ENCODE peak calls at places on chromosomes 5 and 9, in nine cellular contexts. One of them, this sample, is unnamed.

GRCh38 chr5:172891716-172892421 is 57.8 kb downstream of the ERGIC1 start:
- DNase-seq in astrocyte of the spinal cord: no peak
- DNase-seq in lower leg skin: no peak
- DNase-seq in psoas muscle: peak
- DNase-seq in glutamatergic neuron: no peak
- DNase-seq in GM23338: no peak
- DNase-seq in brain microvascular endothelial cell: no peak
- DNase-seq in H9: no peak
- DNase-seq in AG10803: peak
- DNase-seq in this sample: no peak

GRCh38 chr9:110029422-110029814 is 178.5 kb downstream of the C9orf152 start:
- DNase-seq in astrocyte of the spinal cord: peak
- DNase-seq in lower leg skin: peak
- DNase-seq in AG10803: peak
- DNase-seq in GM23338: no peak
- DNase-seq in glutamatergic neuron: no peak
- DNase-seq in psoas muscle: no peak
- DNase-seq in brain microvascular endothelial cell: peak
- DNase-seq in H9: no peak
- DNase-seq in this sample: peak

GRCh38 chr5:94849821-94850736 is 231.6 kb downstream of the SLF1 start:
- DNase-seq in AG10803: peak
- DNase-seq in psoas muscle: no peak
- DNase-seq in glutamatergic neuron: no peak
- DNase-seq in H9: peak
- DNase-seq in astrocyte of the spinal cord: peak
- DNase-seq in GM23338: peak
- DNase-seq in lower leg skin: no peak
- DNase-seq in brain microvascular endothelial cell: peak
- DNase-seq in this sample: peak

GRCh38 chr5:34507948-34508347 is 148.2 kb upstream of the RAI14 start:
- DNase-seq in glutamatergic neuron: no peak
- DNase-seq in H9: no peak
- DNase-seq in GM23338: no peak
- DNase-seq in psoas muscle: no peak
- DNase-seq in brain microvascular endothelial cell: no peak
- DNase-seq in AG10803: no peak
- DNase-seq in lower leg skin: no peak
- DNase-seq in astrocyte of the spinal cord: no peak
- DNase-seq in this sample: no peak

GRCh38 chr5:34914671-34915138 is 599 bp downstream of the RAD1 start:
- DNase-seq in AG10803: peak
- DNase-seq in GM23338: peak
- DNase-seq in H9: peak
- DNase-seq in psoas muscle: peak
- DNase-seq in brain microvascular endothelial cell: peak
- DNase-seq in astrocyte of the spinal cord: no peak
- DNase-seq in lower leg skin: peak
- DNase-seq in glutamatergic neuron: peak
- DNase-seq in this sample: no peak

GRCh38 chr5:179267071-179267670 is 78.1 kb downstream of the ADAMTS2 start:
- DNase-seq in GM23338: no peak
- DNase-seq in lower leg skin: no peak
- DNase-seq in H9: peak
- DNase-seq in psoas muscle: no peak
- DNase-seq in AG10803: peak
- DNase-seq in glutamatergic neuron: peak
- DNase-seq in brain microvascular endothelial cell: no peak
- DNase-seq in astrocyte of the spinal cord: no peak
- DNase-seq in this sample: no peak

GRCh38 chr9:98881836-98882568 is 61.7 kb upstream of the COL15A1 start:
- DNase-seq in GM23338: no peak
- DNase-seq in brain microvascular endothelial cell: no peak
- DNase-seq in astrocyte of the spinal cord: no peak
- DNase-seq in glutamatergic neuron: no peak
- DNase-seq in H9: no peak
- DNase-seq in lower leg skin: no peak
- DNase-seq in psoas muscle: no peak
- DNase-seq in AG10803: peak
- DNase-seq in this sample: no peak

GRCh38 chr5:16550316-16550952 is 66.4 kb downstream of the RETREG1 start:
- DNase-seq in AG10803: peak
- DNase-seq in astrocyte of the spinal cord: peak
- DNase-seq in glutamatergic neuron: peak
- DNase-seq in H9: peak
- DNase-seq in brain microvascular endothelial cell: no peak
- DNase-seq in psoas muscle: no peak
- DNase-seq in lower leg skin: no peak
- DNase-seq in GM23338: peak
- DNase-seq in this sample: peak

GRCh38 chr5:65808261-65808741 is 86.3 kb downstream of the NLN start:
- DNase-seq in brain microvascular endothelial cell: no peak
- DNase-seq in AG10803: peak
- DNase-seq in GM23338: no peak
- DNase-seq in glutamatergic neuron: peak
- DNase-seq in astrocyte of the spinal cord: peak
- DNase-seq in psoas muscle: no peak
- DNase-seq in lower leg skin: no peak
- DNase-seq in H9: no peak
- DNase-seq in this sample: no peak

DNA sequence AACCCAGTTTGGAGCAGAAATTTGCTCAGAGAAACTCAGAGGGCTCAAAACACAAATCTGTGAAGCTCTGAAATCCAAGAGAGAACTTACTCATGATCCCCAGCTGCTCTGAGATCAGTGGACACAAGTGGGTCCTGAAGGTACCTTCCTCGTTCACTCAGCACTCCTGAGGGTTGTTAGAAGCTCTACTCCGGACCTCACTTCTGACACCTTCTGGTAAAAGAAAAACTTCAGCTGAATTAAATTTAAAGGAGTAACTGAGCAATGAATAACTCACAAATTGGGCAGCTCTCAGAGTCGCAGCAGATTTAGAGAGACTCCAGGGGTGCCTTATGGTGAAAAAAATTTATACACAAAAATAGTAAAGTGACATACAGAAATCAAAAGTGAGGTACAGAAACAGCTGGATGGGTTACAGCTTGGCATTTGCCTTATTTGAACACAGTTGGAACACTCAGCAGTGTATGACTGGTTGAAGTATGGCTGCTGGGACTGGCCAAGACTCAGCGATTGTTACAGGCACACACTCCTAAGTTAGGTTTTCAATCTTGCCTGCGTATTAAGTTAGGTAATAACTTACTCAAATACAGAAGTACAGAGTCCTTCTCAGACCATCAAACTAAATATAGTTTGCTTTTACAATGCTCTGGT is 32.5 kb downstream of the INSL4 start:
- DNase-seq in brain microvascular endothelial cell: peak
- DNase-seq in GM23338: peak
- DNase-seq in AG10803: peak
- DNase-seq in glutamatergic neuron: no peak
- DNase-seq in H9: no peak
- DNase-seq in astrocyte of the spinal cord: peak
- DNase-seq in psoas muscle: no peak
- DNase-seq in lower leg skin: no peak
- DNase-seq in this sample: peak
- TF ChIP-seq CTCF in brain microvascular endothelial cell: no peak
- TF ChIP-seq CTCF in GM23338: peak
- TF ChIP-seq CTCF in AG10803: no peak
- TF ChIP-seq CTCF in glutamatergic neuron: no peak
- TF ChIP-seq CTCF in H9: peak
- TF ChIP-seq CTCF in astrocyte of the spinal cord: no peak
- TF ChIP-seq CTCF in psoas muscle: peak
- TF ChIP-seq CTCF in lower leg skin: no peak
- TF ChIP-seq CTCF in this sample: no peak

GRCh38 chr9:18861599-18862546 is 171.1 kb downstream of the SAXO1 start:
- DNase-seq in H9: peak
- DNase-seq in lower leg skin: no peak
- DNase-seq in AG10803: peak
- DNase-seq in brain microvascular endothelial cell: peak
- DNase-seq in psoas muscle: peak
- DNase-seq in glutamatergic neuron: peak
- DNase-seq in astrocyte of the spinal cord: peak
- DNase-seq in GM23338: peak
- DNase-seq in this sample: no peak

GRCh38 chr9:18855636-18856035 is 177.4 kb downstream of the SAXO1 start:
- DNase-seq in astrocyte of the spinal cord: no peak
- DNase-seq in lower leg skin: no peak
- DNase-seq in GM23338: no peak
- DNase-seq in glutamatergic neuron: no peak
- DNase-seq in AG10803: no peak
- DNase-seq in brain microvascular endothelial cell: no peak
- DNase-seq in psoas muscle: no peak
- DNase-seq in H9: no peak
- DNase-seq in this sample: no peak

GRCh38 chr9:18857769-18858168 is 175.2 kb downstream of the SAXO1 start:
- DNase-seq in AG10803: peak
- DNase-seq in astrocyte of the spinal cord: peak
- DNase-seq in psoas muscle: no peak
- DNase-seq in H9: no peak
- DNase-seq in glutamatergic neuron: no peak
- DNase-seq in lower leg skin: no peak
- DNase-seq in GM23338: no peak
- DNase-seq in brain microvascular endothelial cell: peak
- DNase-seq in this sample: peak

DNA sequence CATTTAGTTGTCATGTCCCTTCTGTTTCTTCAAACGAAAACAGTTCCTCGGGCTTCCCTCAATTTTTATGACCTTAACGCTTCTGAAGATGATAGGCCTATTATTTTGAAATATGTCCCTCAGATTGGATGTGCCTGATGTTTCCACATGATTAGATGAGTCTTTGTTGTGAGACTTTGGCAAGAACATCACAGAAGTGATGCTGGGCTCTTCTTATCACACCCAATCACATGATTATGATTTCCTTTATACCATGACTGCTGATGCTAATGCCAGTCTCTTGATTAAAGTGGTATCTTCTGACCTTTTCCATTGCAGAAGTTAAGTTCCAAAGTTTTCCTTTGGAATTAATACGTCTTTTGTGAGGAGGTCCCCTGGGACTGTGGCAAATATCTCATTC is 175.7 kb downstream of the SAXO1 start:
- DNase-seq in H9: no peak
- DNase-seq in astrocyte of the spinal cord: no peak
- DNase-seq in glutamatergic neuron: no peak
- DNase-seq in psoas muscle: no peak
- DNase-seq in brain microvascular endothelial cell: peak
- DNase-seq in GM23338: no peak
- DNase-seq in lower leg skin: no peak
- DNase-seq in AG10803: no peak
- DNase-seq in this sample: no peak
- TF ChIP-seq CTCF in H9: no peak
- TF ChIP-seq CTCF in astrocyte of the spinal cord: no peak
- TF ChIP-seq CTCF in glutamatergic neuron: no peak
- TF ChIP-seq CTCF in psoas muscle: no peak
- TF ChIP-seq CTCF in brain microvascular endothelial cell: no peak
- TF ChIP-seq CTCF in GM23338: no peak
- TF ChIP-seq CTCF in lower leg skin: no peak
- TF ChIP-seq CTCF in AG10803: no peak
- TF ChIP-seq CTCF in this sample: no peak

GRCh38 chr5:98454904-98455303 is 318.6 kb upstream of the RGMB start:
- DNase-seq in brain microvascular endothelial cell: peak
- DNase-seq in H9: no peak
- DNase-seq in GM23338: no peak
- DNase-seq in psoas muscle: no peak
- DNase-seq in lower leg skin: no peak
- DNase-seq in AG10803: peak
- DNase-seq in astrocyte of the spinal cord: peak
- DNase-seq in glutamatergic neuron: no peak
- DNase-seq in this sample: peak
- TF ChIP-seq CTCF in brain microvascular endothelial cell: peak
- TF ChIP-seq CTCF in H9: no peak
- TF ChIP-seq CTCF in GM23338: peak
- TF ChIP-seq CTCF in psoas muscle: no peak
- TF ChIP-seq CTCF in lower leg skin: no peak
- TF ChIP-seq CTCF in AG10803: peak
- TF ChIP-seq CTCF in astrocyte of the spinal cord: peak
- TF ChIP-seq CTCF in glutamatergic neuron: no peak
- TF ChIP-seq CTCF in this sample: peak

GRCh38 chr5:132344775-132345514 is 24.6 kb upstream of the SLC22A5 start:
- DNase-seq in brain microvascular endothelial cell: no peak
- DNase-seq in AG10803: no peak
- DNase-seq in lower leg skin: no peak
- DNase-seq in glutamatergic neuron: no peak
- DNase-seq in GM23338: no peak
- DNase-seq in astrocyte of the spinal cord: no peak
- DNase-seq in psoas muscle: no peak
- DNase-seq in H9: no peak
- DNase-seq in this sample: no peak
- TF ChIP-seq CTCF in brain microvascular endothelial cell: no peak
- TF ChIP-seq CTCF in AG10803: no peak
- TF ChIP-seq CTCF in lower leg skin: no peak
- TF ChIP-seq CTCF in glutamatergic neuron: no peak
- TF ChIP-seq CTCF in GM23338: no peak
- TF ChIP-seq CTCF in astrocyte of the spinal cord: no peak
- TF ChIP-seq CTCF in psoas muscle: no peak
- TF ChIP-seq CTCF in H9: no peak
- TF ChIP-seq CTCF in this sample: no peak